ENCODE peak calls at places on chromosomes 2 and 18, in ten cellular contexts. O is left ventricle myocardium inferior; T is CD4-positive, CD25-positive, alpha-beta regulatory T cell; S is cardiac muscle cell; W is astrocyte; B is neural progenitor cell; P is HCT116; I is kidney; R is transverse colon; X is Peyer's patch. A is an unnamed sample.

GRCh38 chr18:8607776-8608682 is 1.2 kb upstream of the RAB12 start:
- DNase-seq in P (no peak), I (no peak), X (peak; percentile 52), B (no peak), S (no peak), R (no peak), O (no peak), T (no peak), W (no peak), A (no peak)

GRCh38 chr2:168884990-168885389 is 5.2 kb downstream of the SPC25 start:
- DNase-seq in P (no peak), W (peak; percentile 40), I (no peak), B (no peak), O (no peak), X (no peak), S (no peak), R (no peak), T (no peak), A (no peak)

GRCh38 chr2:85826990-85827878 is 61.6 kb downstream of the ST3GAL5 start:
- DNase-seq in W (no peak), B (peak; percentile 87), T (peak; percentile 82), I (peak; percentile 85), S (peak; percentile 80), P (peak; percentile 27), X (peak; percentile 87), R (peak; percentile 79), O (peak; percentile 74), A (peak; percentile 70)

GRCh38 chr2:60884795-60885194 is 3.4 kb downstream of the REL start:
- DNase-seq in B (no peak), S (no peak), P (no peak), R (no peak), O (no peak), X (no peak), I (no peak), T (no peak), W (peak; percentile 51), A (no peak)

GRCh38 chr2:48607307-48608014 is 10.2 kb upstream of the GTF2A1L start:
- DNase-seq in S (no peak), B (no peak), O (no peak), X (no peak), W (peak; percentile 21), I (no peak), T (no peak), P (peak; percentile 68), R (no peak), A (no peak)

GRCh38 chr2:220006152-220006551 is 378.7 kb downstream of the SLC4A3 start:
- DNase-seq in I (no peak), R (no peak), T (no peak), P (no peak), O (no peak), B (no peak), X (no peak), W (peak; percentile 88), S (peak; percentile 12), A (no peak)

GRCh38 chr2:62291517-62292137 is 95.7 kb downstream of the B3GNT2 start:
- DNase-seq in X (no peak), P (no peak), O (no peak), W (no peak), S (no peak), R (no peak), I (peak; percentile 18), T (no peak), B (no peak), A (no peak)

GRCh38 chr2:71882949-71883472 is 264.7 kb downstream of the CYP26B1 start:
- DNase-seq in O (peak; percentile 84), B (no peak), W (peak; percentile 76), I (peak; percentile 90), X (peak; percentile 39), P (peak; percentile 21), T (no peak), R (peak; percentile 51), S (no peak), A (peak; percentile 68)

GRCh38 chr2:201852878-201853415 is 46.6 kb downstream of the CDK15 start:
- DNase-seq in B (peak; percentile 58), I (no peak), R (no peak), X (no peak), W (no peak), S (no peak), T (no peak), P (no peak), O (no peak), A (no peak)

GRCh38 chr2:6823111-6823510 is 42.6 kb downstream of the CMPK2 start:
- DNase-seq in S (no peak), P (no peak), I (no peak), T (no peak), R (no peak), B (no peak), W (peak; percentile 64), X (no peak), O (no peak), A (no peak)
- H3K4me1 ChIP-seq in S (no peaks in the 10 kb centered on the region), P (no peaks in the 10 kb centered on the region), I (no peaks in the 10 kb centered on the region), T (no peaks in the 10 kb centered on the region), R (no peaks in the 10 kb centered on the region), B (peaks cover 5% of the 10 kb centered on the region), W (no peaks in the 10 kb centered on the region), X (no peaks in the 10 kb centered on the region), O (peaks cover 41% of the 10 kb centered on the region), A (peaks cover 3% of the 10 kb centered on the region)

GRCh38 chr2:203649176-203649814 is 57.1 kb upstream of the CD28 start:
- DNase-seq in I (no peak), R (no peak), T (no peak), O (no peak), X (no peak), W (no peak), P (no peak), B (no peak), S (no peak), A (no peak)

GRCh38 chr2:203646961-203647360 is 59.5 kb upstream of the CD28 start:
- DNase-seq in R (no peak), O (no peak), W (no peak), B (no peak), S (no peak), X (no peak), T (no peak), I (no peak), P (no peak), A (no peak)

GRCh38 chr2:203647579-203647978 is 58.9 kb upstream of the CD28 start:
- DNase-seq in X (no peak), I (no peak), B (no peak), W (no peak), P (no peak), S (no peak), T (no peak), R (no peak), O (no peak), A (no peak)

GRCh38 chr2:203648273-203648672 is 58.2 kb upstream of the CD28 start:
- DNase-seq in O (no peak), W (no peak), I (no peak), X (no peak), B (no peak), S (no peak), R (no peak), P (no peak), T (no peak), A (no peak)

GRCh38 chr2:203646266-203646864 is 60.1 kb upstream of the CD28 start:
- DNase-seq in T (no peak), P (no peak), S (no peak), I (no peak), B (peak; percentile 9), R (no peak), O (no peak), W (no peak), X (no peak), A (no peak)
- H3K27ac ChIP-seq in T (no peak overlapping the region), P (no peak overlapping the region), S (no peak overlapping the region), I (no peak overlapping the region), B (no peak overlapping the region), R (no peak overlapping the region), O (no peak overlapping the region), W (no peak overlapping the region), X (no peak overlapping the region), A (no peak overlapping the region)

GRCh38 chr2:207472343-207473202 is 57.2 kb upstream of the CREB1 start:
- DNase-seq in X (no peak), O (no peak), B (no peak), I (no peak), R (no peak), S (no peak), W (peak; percentile 36), T (no peak), P (no peak), A (no peak)

GRCh38 chr2:207474871-207475485 is 54.8 kb upstream of the CREB1 start:
- DNase-seq in R (no peak), X (peak; percentile 27), P (peak; percentile 39), S (peak; percentile 76), O (no peak), W (peak; percentile 17), I (no peak), T (peak; percentile 57), B (peak; percentile 70), A (peak; percentile 44)

GRCh38 chr2:207473866-207474251 is 55.9 kb upstream of the CREB1 start:
- DNase-seq in I (no peak), P (no peak), B (no peak), O (no peak), R (no peak), S (no peak), W (no peak), T (no peak), X (no peak), A (no peak)

GRCh38 chr2:207471261-207471660 is 58.5 kb upstream of the CREB1 start:
- DNase-seq in P (no peak), W (no peak), R (no peak), S (no peak), O (no peak), X (no peak), I (no peak), B (no peak), T (no peak), A (no peak)

GRCh38 chr2:207473203-207473865 is 56.4 kb upstream of the CREB1 start:
- DNase-seq in T (peak; percentile 38), I (no peak), R (no peak), P (peak; percentile 29), O (no peak), X (no peak), S (peak; percentile 71), B (peak; percentile 79), W (peak; percentile 78), A (peak; percentile 39)
- H3K4me3 ChIP-seq in T (no peak overlapping the region), I (peak overlapping the region; percentile 50), R (no peak overlapping the region), P (no peak overlapping the region), O (no peak overlapping the region), X (no peak overlapping the region), S (no peak overlapping the region), B (no peak overlapping the region), W (peak overlapping the region; percentile 45), A (no peak overlapping the region)

GRCh38 chr2:101805146-101806088 is 107.9 kb downstream of the MAP4K4 start:
- DNase-seq in B (no peak), O (no peak), I (no peak), W (peak; percentile 83), P (no peak), T (no peak), R (no peak), X (no peak), S (peak; percentile 27), A (no peak)
- H3K4me1 ChIP-seq in B (peaks cover 42% of the 10 kb centered on the region), O (peaks cover 93% of the 10 kb centered on the region), I (peaks cover 2% of the 10 kb centered on the region), W (peaks cover 50% of the 10 kb centered on the region), P (peaks cover 9% of the 10 kb centered on the region), T (peaks cover 16% of the 10 kb centered on the region), R (no peaks in the 10 kb centered on the region), X (no peaks in the 10 kb centered on the region), S (peaks cover 35% of the 10 kb centered on the region), A (peaks cover 51% of the 10 kb centered on the region)

DNA sequence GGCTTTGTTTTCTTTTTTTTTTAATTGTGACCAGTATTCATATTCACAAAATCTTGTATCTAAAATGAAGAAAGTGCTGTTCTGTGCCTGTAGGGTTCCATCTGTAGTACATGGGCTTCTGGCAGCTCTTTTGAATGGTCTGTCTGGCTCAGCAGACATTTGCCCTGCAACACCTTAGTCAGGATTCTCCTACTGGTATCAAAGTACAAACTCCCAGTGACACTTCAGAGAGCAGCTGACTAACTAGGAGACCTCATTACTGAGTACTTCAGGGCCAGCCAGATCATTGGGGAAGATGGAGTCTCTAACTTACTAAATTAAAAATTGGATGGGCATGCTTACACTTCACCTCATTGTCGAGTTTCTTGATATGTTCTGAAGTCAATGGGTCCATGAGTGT is 39.7 kb downstream of the GRHL1 start:
- DNase-seq in R (no peak), O (no peak), W (no peak), X (no peak), T (no peak), B (no peak), I (no peak), S (no peak), P (no peak), A (no peak)
- H3K27ac ChIP-seq in R (no peak overlapping the region), O (no peak overlapping the region), W (no peak overlapping the region), X (no peak overlapping the region), T (no peak overlapping the region), B (no peak overlapping the region), I (no peak overlapping the region), S (no peak overlapping the region), P (no peak overlapping the region), A (no peak overlapping the region)